ENCODE peak calls at places on chromosomes 4 and X, in five cellular contexts. V is germinal center, D is NCI-H510A, F is SK-MEL-5, Q is AG20443. P is an unnamed sample.

GRCh38 chr4:38275331-38275821 is 315.2 kb downstream of the PTTG2 start:
- DNase-seq in V (no peak), D (peak), F (no peak), Q (no peak), P (no peak)

GRCh38 chr4:99808260-99808857 is 8.3 kb upstream of the DAPP1 start:
- DNase-seq in V (peak), D (no peak), F (peak), Q (peak), P (peak)

GRCh38 chr4:83358410-83358809 is 23.8 kb upstream of the HPSE start:
- DNase-seq in V (no peak), D (no peak), F (no peak), Q (peak), P (peak)

GRCh38 chrX:71163010-71163409 is 18.4 kb downstream of the NLGN3 start:
- DNase-seq in V (no peak), D (no peak), F (no peak), Q (no peak), P (no peak)

GRCh38 chr4:71202703-71203102 is 136.1 kb upstream of the SLC4A4 start:
- DNase-seq in V (no peak), D (no peak), F (no peak), Q (peak), P (peak)

GRCh38 chr4:20687894-20688293 is 12.4 kb upstream of the PACRGL start:
- DNase-seq in V (no peak), D (no peak), F (peak), Q (peak), P (peak)

GRCh38 chr4:113574636-113575103 is 186.9 kb downstream of the CAMK2D start:
- DNase-seq in V (no peak), D (no peak), F (no peak), Q (peak), P (peak)

GRCh38 chrX:16700734-16701133 is 11.7 kb downstream of the CTPS2 start:
- DNase-seq in V (no peak), D (no peak), F (peak), Q (no peak), P (no peak)

GRCh38 chrX:154308108-154308946 is 12.7 kb downstream of the TKTL1 start:
- DNase-seq in V (peak), D (no peak), F (peak), Q (peak), P (peak)

GRCh38 chrX:39688576-39689373 is 409.0 kb downstream of the BCOR start:
- DNase-seq in V (peak), D (peak), F (peak), Q (peak), P (peak)

GRCh38 chr4:158013858-158014257 is 159.0 kb downstream of the GASK1B start:
- DNase-seq in V (no peak), D (no peak), F (no peak), Q (no peak), P (no peak)

GRCh38 chrX:80216086-80216485 is 201.5 kb downstream of the TBX22 start:
- DNase-seq in V (no peak), D (no peak), F (no peak), Q (no peak), P (no peak)